ENCODE peak calls at places on chromosomes 13 and 19, in nine cellular contexts. W is A549, P is SK-N-SH, Y is GM23338, F is HepG2, D is HCT116, I is Panc1, Z is GM12878, L is K562. K is an unnamed sample.

GRCh38 chr13:93147293-93147645 is 79.3 kb upstream of the GPC6 start:
- DNase-seq in W (no peak), P (no peak), Y (no peak), F (no peak), D (no peak), I (no peak), Z (no peak), L (no peak), K (no peak)

GRCh38 chr19:39342647-39343305 is 555 bp downstream of the SAMD4B start:
- DNase-seq in W (no peak), P (peak), Y (peak), F (no peak), D (no peak), I (no peak), Z (no peak), L (no peak), K (no peak)

GRCh38 chr19:7326105-7326877 is 22.4 kb upstream of the ARHGEF18 start:
- DNase-seq in W (peak), P (no peak), Y (peak), F (peak), D (peak), I (peak), Z (no peak), L (peak), K (peak)

GRCh38 chr13:51679616-51680015 is 95.4 kb downstream of the WDFY2 start:
- DNase-seq in W (no peak), P (no peak), Y (no peak), F (no peak), D (no peak), I (no peak), Z (no peak), L (no peak), K (no peak)

GRCh38 chr13:79427265-79427664 is 21.2 kb upstream of the RBM26 start:
- DNase-seq in W (no peak), P (no peak), Y (no peak), F (no peak), D (no peak), I (no peak), Z (no peak), L (no peak), K (no peak)

GRCh38 chr13:112895521-112896465 is 73.2 kb upstream of the MCF2L start:
- DNase-seq in W (no peak), P (no peak), Y (no peak), F (no peak), D (no peak), I (no peak), Z (no peak), L (no peak), K (no peak)

GRCh38 chr13:59706101-59706976 is 457.4 kb downstream of the DIAPH3 start:
- DNase-seq in W (no peak), P (no peak), Y (no peak), F (no peak), D (no peak), I (no peak), Z (no peak), L (no peak), K (no peak)

GRCh38 chr19:41327499-41328156 is 17.7 kb downstream of the CCDC97 start:
- DNase-seq in W (peak), P (peak), Y (peak), F (no peak), D (no peak), I (no peak), Z (no peak), L (peak), K (peak)

GRCh38 chr19:3440082-3440481 is 40.2 kb downstream of the SMIM24 start:
- DNase-seq in W (peak), P (peak), Y (peak), F (peak), D (no peak), I (no peak), Z (no peak), L (peak), K (no peak)

GRCh38 chr19:41936961-41937360 is 8.7 kb upstream of the ERFL start:
- DNase-seq in W (no peak), P (no peak), Y (peak), F (no peak), D (no peak), I (no peak), Z (no peak), L (no peak), K (no peak)

GRCh38 chr19:29084266-29084665 is 128.7 kb downstream of the UQCRFS1 start:
- DNase-seq in W (peak), P (peak), Y (peak), F (no peak), D (no peak), I (no peak), Z (no peak), L (peak), K (peak)

GRCh38 chr19:7355151-7355845 is 6.6 kb downstream of the ARHGEF18 start:
- DNase-seq in W (no peak), P (no peak), Y (no peak), F (no peak), D (no peak), I (no peak), Z (no peak), L (no peak), K (no peak)

DNA sequence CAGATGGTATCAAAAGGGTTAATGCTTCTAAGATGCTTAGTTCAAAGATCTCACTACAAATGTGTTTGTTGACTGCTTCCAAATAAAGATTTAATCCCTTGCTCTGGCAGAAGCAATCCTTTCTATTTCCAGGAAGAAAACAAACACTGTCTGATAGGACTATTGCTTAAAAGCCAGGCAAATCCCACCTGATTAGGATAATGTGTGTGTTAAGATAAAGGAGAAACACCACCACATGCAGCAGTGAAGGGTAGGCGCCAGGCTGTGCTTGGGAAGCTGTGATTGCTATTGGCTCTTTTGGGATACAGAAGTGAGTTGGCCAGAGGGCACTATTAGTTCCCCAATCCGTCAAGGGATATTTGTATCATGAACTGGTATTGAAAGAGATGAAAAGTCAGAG is 62.8 kb upstream of the LRCH1 start:
- DNase-seq in W (no peak), P (peak), Y (no peak), F (no peak), D (no peak), I (no peak), Z (no peak), L (no peak), K (no peak)
- TF ChIP-seq REST in W (no peak), P (no peak), Y (no peak), F (no peak), D (no peak), I (no peak), Z (no peak), L (no peak), K (no peak)

GRCh38 chr13:39406688-39407087 is 196.3 kb downstream of the LHFPL6 start:
- DNase-seq in W (no peak), P (no peak), Y (peak), F (no peak), D (no peak), I (no peak), Z (peak), L (no peak), K (no peak)
- TF ChIP-seq REST in W (no peak), P (no peak), Y (no peak), F (no peak), D (no peak), I (no peak), Z (no peak), L (no peak), K (no peak)

GRCh38 chr13:31747966-31748365 is 8.6 kb downstream of the RXFP2 start:
- DNase-seq in W (no peak), P (no peak), Y (no peak), F (no peak), D (no peak), I (no peak), Z (no peak), L (no peak), K (no peak)

GRCh38 chr13:31755211-31755610 is 15.9 kb downstream of the RXFP2 start:
- DNase-seq in W (no peak), P (no peak), Y (no peak), F (no peak), D (no peak), I (no peak), Z (no peak), L (no peak), K (no peak)

GRCh38 chr13:31747271-31747670 is 7.9 kb downstream of the RXFP2 start:
- DNase-seq in W (no peak), P (no peak), Y (no peak), F (no peak), D (no peak), I (no peak), Z (no peak), L (no peak), K (no peak)

GRCh38 chr13:31755803-31756212 is 16.5 kb downstream of the RXFP2 start:
- DNase-seq in W (no peak), P (no peak), Y (no peak), F (no peak), D (no peak), I (no peak), Z (no peak), L (no peak), K (no peak)

DNA sequence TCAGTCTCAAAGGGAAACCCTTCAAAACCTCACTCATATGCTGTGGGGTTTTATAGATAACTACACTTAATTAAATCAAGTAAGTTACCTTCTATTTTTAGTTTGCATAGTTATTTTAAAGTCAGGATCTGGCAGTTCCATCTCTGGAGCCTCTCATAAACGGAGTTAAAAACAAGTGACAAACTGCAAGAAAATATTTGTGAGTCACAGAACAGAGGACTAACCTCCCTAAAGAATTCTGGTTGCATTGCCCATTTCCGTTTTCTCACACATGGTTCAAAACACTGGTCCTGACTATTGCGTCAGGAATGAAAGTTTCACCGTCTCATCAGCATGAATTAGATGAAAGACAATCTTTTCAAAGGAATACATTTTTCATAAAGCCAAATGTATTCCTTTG is 10.6 kb downstream of the RXFP2 start:
- DNase-seq in W (no peak), P (no peak), Y (no peak), F (no peak), D (no peak), I (no peak), Z (no peak), L (no peak), K (no peak)
- TF ChIP-seq REST in W (no peak), P (no peak), Y (no peak), F (no peak), D (no peak), I (no peak), Z (no peak), L (no peak), K (no peak)

GRCh38 chr13:73601708-73602107 is 532.5 kb downstream of the KLF12 start:
- DNase-seq in W (no peak), P (no peak), Y (no peak), F (no peak), D (no peak), I (no peak), Z (no peak), L (no peak), K (no peak)

GRCh38 chr13:73602295-73602694 is 531.9 kb downstream of the KLF12 start:
- DNase-seq in W (no peak), P (no peak), Y (peak), F (peak), D (peak), I (no peak), Z (no peak), L (peak), K (no peak)

GRCh38 chr13:73596382-73596781 is 537.6 kb downstream of the KLF5 start:
- DNase-seq in W (no peak), P (no peak), Y (no peak), F (no peak), D (no peak), I (no peak), Z (no peak), L (no peak), K (no peak)

GRCh38 chr13:73599232-73600128 is 534.7 kb downstream of the KLF12 start:
- DNase-seq in W (no peak), P (no peak), Y (no peak), F (no peak), D (no peak), I (no peak), Z (no peak), L (no peak), K (no peak)

GRCh38 chr13:73598021-73598712 is 536.0 kb downstream of the KLF12 start:
- DNase-seq in W (peak), P (no peak), Y (no peak), F (no peak), D (no peak), I (peak), Z (no peak), L (no peak), K (no peak)
- TF ChIP-seq REST in W (no peak), P (no peak), Y (no peak), F (no peak), D (no peak), I (no peak), Z (no peak), L (no peak), K (no peak)